ENCODE peak calls at places on chromosome X, in eight cellular contexts. N is A673, Z is PC-3, C is neural progenitor cell, B is heart left ventricle, R is K562, W is mammary epithelial cell, Q is HCT116. J is an unnamed sample.
A peak's percentile ranks its signal among the peaks of the same experiment; 100 is the strongest.

GRCh38 chrX:45852884-45853283 is 652.2 kb upstream of the DIPK2B start:
- DNase-seq in C (no peak), W (peak; percentile 44), R (no peak), B (no peak), Z (peak; percentile 54), N (no peak), Q (no peak), J (no peak)

GRCh38 chrX:18973527-18974192 is 10.3 kb downstream of the PHKA2 start:
- DNase-seq in Z (peak; percentile 16), B (no peak), N (peak; percentile 78), C (peak; percentile 15), R (no peak), Q (no peak), W (no peak), J (no peak)

GRCh38 chrX:123648028-123648810 is 84.6 kb downstream of the THOC2 start:
- DNase-seq in N (peak; percentile 44), W (no peak), B (no peak), Z (peak; percentile 37), Q (no peak), R (peak; percentile 9), C (peak; percentile 71), J (no peak)

GRCh38 chrX:43974076-43974475 is 886 bp upstream of the NDP start:
- DNase-seq in Z (peak; percentile 63), R (no peak), C (no peak), B (no peak), W (peak; percentile 51), N (no peak), Q (no peak), J (no peak)

GRCh38 chrX:72045552-72046277 is 86.0 kb downstream of the RTL5 start:
- DNase-seq in W (peak; percentile 62), B (no peak), C (peak; percentile 15), R (no peak), N (peak; percentile 19), Z (peak; percentile 8), Q (no peak), J (peak; percentile 65)

GRCh38 chrX:52363247-52363883 is 5.5 kb upstream of the XAGE2 start:
- DNase-seq in R (peak; percentile 84), Q (peak; percentile 13), B (no peak), C (peak; percentile 5), Z (no peak), N (peak; percentile 77), W (no peak), J (no peak)

GRCh38 chrX:48540015-48540350 is 469 bp downstream of the TBC1D25 start:
- DNase-seq in W (peak; percentile 62), R (no peak), N (peak; percentile 57), C (no peak), Z (no peak), B (peak; percentile 40), Q (peak; percentile 12), J (no peak)

GRCh38 chrX:6026484-6026883 is 202.2 kb downstream of the NLGN4X start:
- DNase-seq in Q (no peak), C (no peak), N (no peak), B (no peak), Z (no peak), R (no peak), W (no peak), J (no peak)

GRCh38 chrX:17046478-17047097 is 100.1 kb downstream of the REPS2 start:
- DNase-seq in Z (peak; percentile 77), B (peak; percentile 45), W (peak; percentile 56), C (peak; percentile 78), R (peak; percentile 66), Q (peak; percentile 44), N (peak; percentile 77), J (no peak)

DNA sequence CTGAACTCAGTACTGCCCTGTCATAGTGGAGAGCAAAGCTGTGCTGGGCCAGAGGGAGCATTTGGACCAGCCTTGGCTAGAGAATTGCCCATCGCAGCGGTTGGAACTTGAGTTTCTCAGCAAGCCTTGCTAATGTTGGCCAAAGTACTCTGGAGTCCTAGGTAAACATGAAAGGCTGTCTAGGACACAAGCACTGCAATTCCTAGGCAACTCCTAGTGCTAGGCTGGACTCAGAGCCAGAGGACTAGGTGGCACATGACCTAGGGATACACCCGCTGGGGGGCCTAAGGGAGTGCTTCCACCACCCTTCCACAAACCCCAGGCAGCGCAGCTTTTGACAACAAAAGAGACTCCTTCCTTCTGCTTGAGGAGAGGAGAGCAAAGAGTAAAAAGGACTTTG is 15.0 kb downstream of the MED14 start:
- DNase-seq in N (no peak), C (no peak), B (no peak), W (no peak), R (no peak), Z (no peak), Q (no peak), J (no peak)
- H3K27ac ChIP-seq in N (no peak overlapping the region), C (no peak overlapping the region), B (no peak overlapping the region), W (no peak overlapping the region), R (no peak overlapping the region), Z (peak overlapping the region; percentile 84), Q (no peak overlapping the region), J (no peak overlapping the region)

GRCh38 chrX:115372026-115372610 is 82.6 kb downstream of the LUZP4 start:
- DNase-seq in N (peak; percentile 40), Q (peak; percentile 12), C (peak; percentile 50), Z (peak; percentile 81), B (no peak), W (peak; percentile 44), R (no peak), J (peak; percentile 5)
- H3K27ac ChIP-seq in N (no peak overlapping the region), Q (no peak overlapping the region), C (peak overlapping the region; percentile 22), Z (peak overlapping the region; percentile 27), B (no peak overlapping the region), W (no peak overlapping the region), R (no peak overlapping the region), J (no peak overlapping the region)

GRCh38 chrX:101347859-101348451 is 587 bp downstream of the TIMM8A start:
- DNase-seq in B (no peak), R (no peak), Z (no peak), C (no peak), W (peak; percentile 15), Q (no peak), N (no peak), J (no peak)
- H3K27ac ChIP-seq in B (peak overlapping the region; percentile 80), R (peak overlapping the region; percentile 94), Z (peak overlapping the region; percentile 78), C (no peak overlapping the region), W (peak overlapping the region; percentile 59), Q (peak overlapping the region; percentile 63), N (peak overlapping the region; percentile 87), J (peak overlapping the region; percentile 73)

DNA sequence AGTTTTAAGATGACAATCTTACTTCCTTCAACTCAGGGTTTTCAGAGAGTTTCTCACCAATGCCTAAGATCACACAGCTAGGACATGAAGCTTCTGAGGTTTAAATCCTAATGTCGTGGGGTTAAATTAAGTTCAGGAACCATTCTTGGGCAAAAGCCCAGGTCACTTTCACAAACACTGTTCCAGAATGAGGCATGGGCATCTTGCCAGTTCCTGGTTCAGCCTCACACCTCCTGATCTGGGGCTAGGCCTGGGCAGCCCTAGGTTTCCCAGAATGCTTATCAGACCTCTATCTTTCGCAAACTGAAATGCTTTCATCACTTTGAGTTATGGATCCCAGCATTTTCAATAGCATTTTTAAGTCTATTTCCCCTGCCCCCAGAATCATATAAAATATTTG is 224.8 kb upstream of the EDA2R start:
- DNase-seq in Z (no peak), B (peak; percentile 27), R (no peak), W (no peak), N (no peak), Q (no peak), C (no peak), J (no peak)
- H3K27ac ChIP-seq in Z (no peak overlapping the region), B (no peak overlapping the region), R (no peak overlapping the region), W (no peak overlapping the region), N (no peak overlapping the region), Q (no peak overlapping the region), C (no peak overlapping the region), J (no peak overlapping the region)

GRCh38 chrX:11381464-11381863 is 88.3 kb downstream of the AMELX start:
- DNase-seq in R (peak; percentile 84), B (no peak), Z (peak; percentile 77), W (peak; percentile 38), Q (peak; percentile 24), N (peak; percentile 76), C (peak; percentile 44), J (no peak)

GRCh38 chrX:11386812-11387211 is 93.6 kb downstream of the AMELX start:
- DNase-seq in R (no peak), Z (no peak), B (no peak), N (no peak), C (no peak), Q (no peak), W (no peak), J (no peak)

GRCh38 chrX:11382935-11383334 is 89.7 kb downstream of the AMELX start:
- DNase-seq in C (no peak), B (no peak), N (no peak), R (no peak), Z (peak; percentile 23), W (no peak), Q (no peak), J (no peak)

GRCh38 chrX:11380187-11380586 is 87.0 kb downstream of the AMELX start:
- DNase-seq in C (no peak), R (no peak), Z (peak; percentile 58), B (no peak), W (no peak), Q (no peak), N (no peak), J (no peak)

GRCh38 chrX:11386001-11386523 is 92.8 kb downstream of the AMELX start:
- DNase-seq in W (no peak), N (no peak), C (no peak), Q (no peak), B (no peak), R (peak; percentile 60), Z (peak; percentile 68), J (no peak)
- H3K27ac ChIP-seq in W (no peak overlapping the region), N (no peak overlapping the region), C (no peak overlapping the region), Q (no peak overlapping the region), B (no peak overlapping the region), R (peak overlapping the region; percentile 85), Z (peak overlapping the region; percentile 88), J (peak overlapping the region; percentile 53)

DNA sequence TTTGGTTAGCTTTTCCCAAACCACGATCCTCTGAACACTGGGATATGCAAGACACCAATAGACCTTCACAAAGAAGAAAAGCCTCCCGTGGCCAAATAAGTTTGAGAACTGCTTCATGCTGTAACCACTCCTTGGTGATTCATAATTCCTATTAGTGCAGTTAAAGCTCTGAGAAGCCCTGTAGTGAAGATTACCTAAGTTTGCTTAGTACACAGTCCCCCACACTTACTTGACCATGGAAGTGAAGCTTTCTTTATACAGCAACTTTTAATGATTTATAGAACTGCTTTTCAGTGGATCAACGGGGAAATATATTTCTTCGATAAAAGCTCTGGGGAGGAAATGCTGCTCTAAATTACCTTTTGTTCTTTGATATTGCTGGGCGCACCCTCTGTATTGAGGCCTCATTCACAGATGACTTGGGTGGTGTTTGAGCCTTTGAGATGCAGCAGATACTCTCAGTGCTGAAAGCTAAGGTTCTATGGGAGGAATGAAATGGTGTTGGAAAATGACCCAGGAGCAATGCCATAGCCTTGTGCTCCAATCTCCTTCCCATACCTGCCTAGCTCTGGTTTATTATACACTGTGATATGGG is 67.4 kb downstream of the CBLL2 start:
- DNase-seq in R (no peak), N (no peak), Q (no peak), C (no peak), W (peak; percentile 14), B (no peak), Z (no peak), J (no peak)
- H3K27ac ChIP-seq in R (no peak overlapping the region), N (no peak overlapping the region), Q (no peak overlapping the region), C (no peak overlapping the region), W (no peak overlapping the region), B (no peak overlapping the region), Z (no peak overlapping the region), J (no peak overlapping the region)

GRCh38 chrX:133555796-133556458 is 140.6 kb upstream of the GPC4 start:
- DNase-seq in B (no peak), R (no peak), C (no peak), N (no peak), Z (no peak), Q (no peak), W (no peak), J (no peak)
- H3K27ac ChIP-seq in B (no peak overlapping the region), R (no peak overlapping the region), C (no peak overlapping the region), N (no peak overlapping the region), Z (no peak overlapping the region), Q (no peak overlapping the region), W (no peak overlapping the region), J (no peak overlapping the region)